ENCODE peak calls at places on chromosomes 1 and 21, in nine cellular contexts. H is choroid plexus epithelial cell; Z is LNCaP clone FGC; Y is AG10803; S is H9; L is sigmoid colon; U is cardiac muscle cell; X is GM13977; Q is activated CD8-positive, alpha-beta T cell treated with anti-CD3 and anti-CD28 coated beads for 36 hours. T is an unnamed sample.
A peak's percentile ranks its signal among the peaks of the same experiment; 100 is the strongest.

GRCh38 chr1:225863167-225863566 is 19.0 kb downstream of the TMEM63A start:
- DNase-seq in H (no peak), Z (no peak), Y (no peak), S (no peak), L (peak; percentile 81), U (no peak), X (no peak), Q (no peak), T (no peak)

GRCh38 chr1:181089777-181090505 is 1.4 kb downstream of the IER5 start:
- DNase-seq in H (peak; percentile 66), Z (no peak), Y (peak; percentile 67), S (peak; percentile 52), L (peak; percentile 92), U (peak; percentile 54), X (peak; percentile 58), Q (peak; percentile 85), T (peak; percentile 42)

GRCh38 chr1:117795190-117795589 is 134.2 kb downstream of the GDAP2 start:
- DNase-seq in H (peak; percentile 55), Z (no peak), Y (peak; percentile 81), S (no peak), L (no peak), U (no peak), X (no peak), Q (no peak), T (peak; percentile 93)

GRCh38 chr1:31541201-31541600 is 35.1 kb upstream of the TINAGL1 start:
- DNase-seq in H (no peak), Z (no peak), Y (no peak), S (no peak), L (no peak), U (no peak), X (no peak), Q (no peak), T (no peak)

GRCh38 chr1:10105484-10105883 is 72.7 kb downstream of the UBE4B start:
- DNase-seq in H (no peak), Z (no peak), Y (no peak), S (no peak), L (no peak), U (no peak), X (no peak), Q (no peak), T (no peak)

GRCh38 chr1:19312782-19313635 is 883 bp downstream of the SLC66A1 start:
- DNase-seq in H (no peak), Z (no peak), Y (no peak), S (no peak), L (peak; percentile 38), U (no peak), X (peak; percentile 56), Q (peak; percentile 55), T (no peak)

GRCh38 chr21:45335151-45335760 is 47.6 kb upstream of the POFUT2 start:
- DNase-seq in H (no peak), Z (no peak), Y (no peak), S (no peak), L (peak; percentile 40), U (no peak), X (no peak), Q (no peak), T (no peak)

GRCh38 chr1:164644268-164644667 is 85.3 kb downstream of the PBX1 start:
- DNase-seq in H (no peak), Z (no peak), Y (no peak), S (no peak), L (no peak), U (no peak), X (no peak), Q (no peak), T (no peak)

GRCh38 chr1:38990746-38991637 is at the start of gene AKIRIN1:
- DNase-seq in H (peak; percentile 98), Z (peak; percentile 82), Y (peak; percentile 98), S (peak; percentile 99), L (peak; percentile 99), U (peak; percentile 96), X (peak; percentile 99), Q (peak; percentile 98), T (peak; percentile 98)

GRCh38 chr1:20698195-20698910 is 19.5 kb downstream of the KIF17 start:
- DNase-seq in H (peak; percentile 51), Z (no peak), Y (peak; percentile 78), S (no peak), L (no peak), U (no peak), X (no peak), Q (no peak), T (peak; percentile 75)

GRCh38 chr1:201332616-201333335 is 44.7 kb downstream of the TNNT2 start:
- DNase-seq in H (no peak), Z (no peak), Y (no peak), S (no peak), L (peak; percentile 42), U (no peak), X (no peak), Q (no peak), T (no peak)

GRCh38 chr1:217272385-217272784 is 358.5 kb downstream of the GPATCH2 start:
- DNase-seq in H (peak; percentile 86), Z (no peak), Y (peak; percentile 71), S (no peak), L (no peak), U (no peak), X (no peak), Q (no peak), T (peak; percentile 80)

GRCh38 chr1:203284411-203285208 is 20.7 kb upstream of the BTG2 start:
- DNase-seq in H (no peak), Z (no peak), Y (no peak), S (no peak), L (no peak), U (no peak), X (no peak), Q (no peak), T (no peak)

GRCh38 chr1:203287896-203288295 is 17.4 kb upstream of the BTG2 start:
- DNase-seq in H (no peak), Z (no peak), Y (no peak), S (no peak), L (no peak), U (no peak), X (no peak), Q (no peak), T (no peak)

GRCh38 chr1:203287109-203287893 is 18.0 kb upstream of the BTG2 start:
- DNase-seq in H (no peak), Z (no peak), Y (no peak), S (no peak), L (peak; percentile 82), U (peak; percentile 59), X (peak; percentile 87), Q (peak; percentile 90), T (no peak)

GRCh38 chr1:203288351-203288894 is 16.9 kb upstream of the BTG2 start:
- DNase-seq in H (no peak), Z (peak; percentile 40), Y (no peak), S (no peak), L (no peak), U (no peak), X (no peak), Q (no peak), T (no peak)

GRCh38 chr1:203286161-203286984 is 18.9 kb upstream of the BTG2 start:
- DNase-seq in H (no peak), Z (no peak), Y (no peak), S (no peak), L (no peak), U (peak; percentile 36), X (no peak), Q (peak; percentile 35), T (no peak)
- TF ChIP-seq CTCF in H (no peak), Z (no peak), Y (no peak), S (no peak), L (no peak), U (peak; percentile 8), X (no peak), Q (no peak), T (no peak)

DNA sequence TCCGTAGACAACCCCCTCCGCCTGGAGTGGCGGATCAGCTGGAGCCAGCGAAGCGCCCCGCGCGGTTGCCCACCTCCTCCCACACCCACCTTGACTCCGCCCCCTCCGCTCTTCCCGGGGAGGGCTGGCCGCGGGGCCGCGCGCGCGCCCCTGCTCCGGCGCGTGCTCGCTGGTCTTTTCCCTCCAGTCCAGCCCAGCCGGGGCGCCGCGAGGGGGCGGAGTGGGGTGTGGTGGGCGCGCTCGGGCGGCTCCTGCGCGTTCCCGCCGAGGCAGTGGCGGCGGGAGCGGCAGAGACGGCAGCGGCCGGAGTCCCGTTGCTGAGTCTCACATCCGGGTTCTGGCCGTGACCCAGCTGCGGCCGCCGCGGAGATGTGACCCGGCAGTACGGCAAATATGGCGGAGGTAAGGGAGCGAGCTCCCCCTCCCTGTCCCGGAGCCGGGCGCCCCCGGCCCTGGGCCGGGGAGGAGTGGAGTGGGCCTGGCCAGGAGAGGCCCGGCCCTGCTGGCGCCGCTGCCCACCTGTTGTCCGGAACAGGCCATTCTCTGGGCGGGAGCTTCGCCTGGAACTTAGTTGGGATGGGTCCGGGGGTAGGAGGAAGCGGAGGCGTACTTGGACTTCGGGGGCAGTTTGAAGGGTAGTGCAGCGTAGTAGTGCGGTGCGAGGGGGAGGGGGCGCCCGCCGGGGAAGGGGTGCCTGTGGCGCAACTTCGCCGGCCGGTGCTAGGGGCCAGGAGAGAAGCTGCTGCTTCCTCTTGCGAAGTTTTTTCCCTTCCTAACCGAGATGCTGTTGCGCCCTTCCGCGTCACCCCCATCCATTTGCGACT is 5.4 kb downstream of the MIER1 start:
- DNase-seq in H (peak; percentile 94), Z (no peak), Y (peak; percentile 92), S (peak; percentile 97), L (peak; percentile 97), U (peak; percentile 95), X (peak; percentile 89), Q (peak; percentile 94), T (peak; percentile 90)
- TF ChIP-seq CTCF in H (peak; percentile 20), Z (peak; percentile 45), Y (no peak), S (peak; percentile 42), L (no peak), U (peak; percentile 36), X (peak; percentile 19), Q (no peak), T (peak; percentile 75)

DNA sequence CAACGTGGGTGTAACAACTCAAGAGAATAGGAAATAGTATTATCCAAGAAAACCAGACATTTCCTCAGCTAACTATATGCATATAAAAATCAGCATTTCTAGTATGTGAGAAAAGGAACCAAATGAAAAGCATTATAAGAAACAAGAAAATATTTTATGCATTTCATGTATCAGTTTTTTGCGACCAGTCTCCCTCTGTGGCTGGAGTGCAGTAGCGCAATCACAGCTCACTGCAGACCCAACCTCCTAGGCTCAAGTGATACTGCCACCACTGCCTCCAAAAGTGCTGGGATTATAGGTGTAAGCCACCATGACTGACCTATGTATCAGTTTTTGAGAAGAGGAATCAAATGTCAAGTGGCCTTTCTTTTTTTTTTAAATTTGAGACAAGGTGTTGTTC is 31.0 kb downstream of the SLC16A1 start:
- DNase-seq in H (no peak), Z (no peak), Y (no peak), S (no peak), L (no peak), U (no peak), X (no peak), Q (no peak), T (no peak)
- TF ChIP-seq CTCF in H (peak; percentile 42), Z (no peak), Y (no peak), S (peak; percentile 46), L (no peak), U (peak; percentile 21), X (no peak), Q (no peak), T (peak; percentile 42)

DNA sequence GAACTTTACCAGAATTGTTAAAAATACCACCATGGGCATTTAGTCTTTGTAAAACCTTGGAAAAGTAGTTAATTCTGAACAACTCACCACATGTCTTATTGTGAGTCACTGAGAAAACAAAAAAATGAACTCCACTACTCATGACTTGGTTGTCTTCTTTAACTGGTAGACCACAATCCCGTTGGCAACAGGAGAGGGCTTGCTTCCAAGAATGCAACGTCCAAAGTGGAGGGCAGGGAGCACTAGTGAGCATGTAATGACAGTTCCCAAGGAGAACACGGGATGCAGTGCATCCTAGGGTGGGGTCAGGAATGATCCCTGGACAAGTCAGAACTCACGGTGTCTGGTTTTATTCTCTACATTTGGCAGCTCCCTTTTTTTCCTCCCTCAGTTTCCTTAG is 15.2 kb upstream of the HMCN1 start:
- DNase-seq in H (peak; percentile 85), Z (no peak), Y (peak; percentile 97), S (peak; percentile 61), L (no peak), U (peak; percentile 18), X (no peak), Q (no peak), T (peak; percentile 96)
- TF ChIP-seq CTCF in H (peak; percentile 51), Z (no peak), Y (peak; percentile 64), S (peak; percentile 58), L (no peak), U (peak; percentile 36), X (no peak), Q (no peak), T (peak; percentile 67)